ENCODE peak calls at places on chromosomes 13 and 19, in five cellular contexts. Q is H1, K is HepG2, G is K562, V is GM12891. R is an unnamed sample.

GRCh38 chr13:48159436-48160225 is 64.7 kb upstream of the MED4 start:
- DNase-seq in Q (no peak), K (no peak), G (no peak), V (no peak), R (no peak)

GRCh38 chr19:7500811-7501450 is 12.1 kb upstream of the PEX11G start:
- DNase-seq in Q (peak), K (peak), G (peak), V (peak), R (no peak)

GRCh38 chr13:69496951-69497350 is 610.7 kb upstream of the ATXN8OS start:
- DNase-seq in Q (no peak), K (no peak), G (no peak), V (no peak), R (no peak)

GRCh38 chr19:32373614-32374295 is 28.3 kb downstream of the ZNF507 start:
- DNase-seq in Q (no peak), K (peak), G (peak), V (no peak), R (no peak)

GRCh38 chr13:73390100-73390499 is 331.3 kb downstream of the KLF5 start:
- DNase-seq in Q (no peak), K (no peak), G (no peak), V (no peak), R (no peak)

GRCh38 chr13:37640499-37640898 is 41.9 kb upstream of the POSTN start:
- DNase-seq in Q (no peak), K (no peak), G (no peak), V (no peak), R (no peak)

GRCh38 chr13:109745702-109746101 is 40.7 kb downstream of the IRS2 start:
- DNase-seq in Q (no peak), K (no peak), G (peak), V (no peak), R (no peak)

GRCh38 chr19:30060872-30061556 is 119.0 kb downstream of the URI1 start:
- DNase-seq in Q (peak), K (no peak), G (peak), V (no peak), R (no peak)

GRCh38 chr19:41261474-41262190 is 2.5 kb upstream of the HNRNPUL1 start:
- DNase-seq in Q (no peak), K (no peak), G (no peak), V (no peak), R (no peak)

DNA sequence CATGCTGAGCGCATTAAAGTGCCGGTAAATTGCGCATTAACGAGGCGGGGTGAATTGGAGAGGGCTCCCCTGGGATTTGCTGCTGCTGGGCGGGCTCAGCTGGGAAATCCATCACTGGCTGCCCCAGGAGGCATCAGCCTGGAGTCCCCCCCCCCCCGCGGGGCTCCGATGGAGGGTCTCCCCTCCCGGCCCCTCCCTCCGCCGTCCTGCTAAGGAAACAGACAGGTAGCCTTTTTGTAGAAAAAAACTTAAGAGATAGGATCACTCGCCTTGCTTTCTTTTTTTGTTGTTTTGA is 6.8 kb downstream of the TLE6 start:
- DNase-seq in Q (no peak), K (no peak), G (no peak), V (no peak), R (no peak)
- TF ChIP-seq POLR2A in Q (no peak), K (no peak), G (no peak), V (no peak), R (no peak)

DNA sequence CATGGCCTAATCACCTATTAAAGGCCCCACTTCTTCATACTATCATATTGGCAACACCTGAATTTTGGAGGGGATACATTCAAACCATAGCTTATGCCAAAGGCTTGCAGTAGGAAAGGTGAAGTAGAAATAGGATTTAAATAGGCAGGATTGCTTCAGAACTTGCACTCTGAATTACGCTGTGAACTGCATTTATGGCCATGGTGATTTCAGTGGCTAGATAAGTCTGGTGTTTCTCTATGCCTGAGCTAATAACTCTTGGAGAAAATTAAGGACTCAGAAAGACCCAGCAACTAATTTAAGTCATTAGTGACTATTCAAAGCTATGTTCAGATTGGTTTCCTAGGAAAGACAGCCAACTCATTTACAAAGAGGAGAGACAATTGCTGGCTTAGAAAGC is 59.8 kb downstream of the KL start:
- DNase-seq in Q (no peak), K (no peak), G (no peak), V (no peak), R (no peak)
- TF ChIP-seq TAF1 in Q (no peak), K (no peak), G (no peak), V (no peak), R (no peak)

DNA sequence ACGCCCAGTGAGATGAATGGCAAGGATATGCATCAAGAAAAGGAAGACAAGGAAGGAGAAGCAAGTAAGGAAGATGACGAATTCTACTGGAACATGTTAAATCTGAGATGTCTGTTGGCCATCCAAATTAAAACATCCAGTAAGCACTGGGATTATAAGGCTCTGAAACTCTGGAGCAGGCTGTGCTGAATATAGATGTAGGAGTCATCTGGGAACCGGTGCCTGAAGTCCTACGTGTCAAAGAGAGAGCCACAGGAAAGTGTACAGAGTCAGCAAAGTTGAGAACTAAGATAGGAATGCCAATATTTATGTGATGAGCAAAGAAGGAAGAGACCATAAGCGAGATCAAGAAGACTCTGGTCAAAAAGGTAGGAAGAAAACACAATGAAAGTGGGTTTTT is 51.0 kb upstream of the EEF1AKMT1 start:
- DNase-seq in Q (no peak), K (no peak), G (no peak), V (no peak), R (no peak)
- TF ChIP-seq POLR2AphosphoS5 in Q (no peak), K (no peak), G (no peak), V (no peak), R (no peak)

GRCh38 chr19:10602330-10603083 is 15.4 kb upstream of the AP1M2 start:
- DNase-seq in Q (peak), K (peak), G (peak), V (peak), R (peak)
- TF ChIP-seq POLR2A in Q (peak), K (no peak), G (peak), V (no peak), R (no peak)

R was measured in GM12892.